ENCODE peak calls at places on chromosomes 6 and 20, in eight cellular contexts. J is ovary, B is fibroblast of lung, W is sigmoid colon, I is OCI-LY7, A is uterus, R is IMR-90, O is left ventricle myocardium inferior. N is an unnamed sample.
A peak's percentile ranks its signal among the peaks of the same experiment; 100 is the strongest.

GRCh38 chr20:35629432-35630145 is 14.0 kb downstream of the SPAG4 start:
- DNase-seq in J (no peak), B (no peak), W (no peak), I (no peak), A (no peak), R (no peak), O (no peak), N (no peak)

GRCh38 chr20:25220810-25221591 is 25.5 kb downstream of the ENTPD6 start:
- DNase-seq in J (no peak), B (no peak), W (no peak), I (no peak), A (no peak), R (no peak), O (peak; percentile 72), N (no peak)

GRCh38 chr20:13684566-13685222 is 46.0 kb upstream of the TASP1 start:
- DNase-seq in J (no peak), B (no peak), W (no peak), I (peak; percentile 3), A (no peak), R (no peak), O (no peak), N (peak; percentile 20)

GRCh38 chr20:62355527-62356142 is 11.5 kb downstream of the LAMA5 start:
- DNase-seq in J (peak; percentile 63), B (no peak), W (peak; percentile 88), I (no peak), A (peak; percentile 71), R (no peak), O (peak; percentile 73), N (peak; percentile 66)

GRCh38 chr6:3379482-3380060 is 77.3 kb downstream of the SLC22A23 start:
- DNase-seq in J (no peak), B (peak; percentile 17), W (peak; percentile 25), I (no peak), A (no peak), R (peak; percentile 32), O (no peak), N (no peak)

GRCh38 chr6:69285054-69285453 is 511.8 kb downstream of the LMBRD1 start:
- DNase-seq in J (no peak), B (no peak), W (no peak), I (no peak), A (no peak), R (no peak), O (no peak), N (no peak)

GRCh38 chr6:130829333-130829910 is 2.2 kb downstream of the SMLR1 start:
- DNase-seq in J (no peak), B (no peak), W (no peak), I (no peak), A (no peak), R (no peak), O (no peak), N (no peak)

GRCh38 chr20:2542361-2542760 is 6.0 kb downstream of the TMC2 start:
- DNase-seq in J (no peak), B (no peak), W (no peak), I (no peak), A (no peak), R (no peak), O (no peak), N (no peak)

GRCh38 chr6:155311076-155311475 is 3.2 kb downstream of the TFB1M start:
- DNase-seq in J (no peak), B (peak; percentile 27), W (no peak), I (no peak), A (no peak), R (peak; percentile 18), O (no peak), N (no peak)

GRCh38 chr6:149065658-149066556 is 251.6 kb upstream of the TAB2 start:
- DNase-seq in J (no peak), B (no peak), W (no peak), I (peak; percentile 74), A (no peak), R (no peak), O (no peak), N (no peak)

GRCh38 chr6:53302678-53303360 is 45.9 kb downstream of the ELOVL5 start:
- DNase-seq in J (no peak), B (peak; percentile 58), W (no peak), I (no peak), A (no peak), R (peak; percentile 82), O (no peak), N (peak; percentile 85)
- H3K4me3 ChIP-seq in J (no peak overlapping the region), B (peak overlapping the region; percentile 47), W (no peak overlapping the region), I (no peak overlapping the region), A (no peak overlapping the region), R (peak overlapping the region; percentile 3), O (peak overlapping the region; percentile 39), N (no peak overlapping the region)

DNA sequence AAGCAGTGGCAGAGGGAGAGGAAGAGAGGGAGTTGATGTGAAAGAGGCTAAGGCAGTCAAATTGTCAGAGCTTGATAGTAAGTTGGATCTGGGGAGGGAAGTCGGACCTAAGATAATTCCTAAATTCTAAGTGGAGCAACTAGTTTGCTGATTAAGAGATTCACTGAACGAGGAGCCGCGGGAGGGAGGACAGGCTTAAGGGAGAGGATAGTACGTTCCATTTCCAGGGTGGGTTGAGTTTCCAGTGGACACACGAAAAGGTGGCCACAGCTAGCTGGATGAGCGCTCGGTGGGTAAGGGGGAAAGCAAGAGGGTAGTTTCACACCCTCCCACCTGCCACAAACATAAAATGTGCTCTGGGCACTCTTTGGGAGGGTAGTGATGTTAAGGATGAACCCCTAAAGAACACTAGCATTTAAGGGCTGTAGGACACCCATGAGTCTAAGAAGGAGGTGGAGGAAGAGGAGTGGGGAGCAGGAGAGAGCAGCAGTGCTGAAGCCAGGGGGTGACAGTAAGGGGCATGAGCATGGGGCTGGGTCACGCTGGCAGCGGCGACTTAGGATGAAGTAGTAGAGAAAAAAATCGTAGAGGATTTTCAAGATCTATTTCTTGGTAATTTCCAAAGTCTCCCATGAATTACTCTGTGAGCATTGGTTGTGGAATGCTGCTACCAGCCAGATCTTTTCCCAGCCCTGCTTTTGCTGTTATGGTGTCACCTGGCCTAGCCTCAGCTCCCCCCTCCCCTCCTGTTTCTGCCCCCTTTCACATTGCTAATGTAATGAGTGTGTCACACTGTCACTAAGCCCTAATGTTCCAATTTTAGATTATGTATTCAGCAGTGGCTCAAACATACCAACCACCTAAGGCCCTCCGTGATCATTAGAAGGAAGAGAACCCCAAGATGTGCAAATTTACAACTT is 21.4 kb downstream of the ACTR5 start:
- DNase-seq in J (no peak), B (no peak), W (no peak), I (no peak), A (no peak), R (no peak), O (no peak), N (no peak)
- TF ChIP-seq CTCF in J (no peak), B (no peak), W (no peak), I (no peak), A (no peak), R (no peak), O (no peak), N (no peak)

GRCh38 chr6:35242906-35243305 is 16.6 kb upstream of the ZNF76 start:
- DNase-seq in J (no peak), B (no peak), W (no peak), I (no peak), A (no peak), R (no peak), O (no peak), N (no peak)
- H3K4me3 ChIP-seq in J (no peak overlapping the region), B (no peak overlapping the region), W (no peak overlapping the region), I (no peak overlapping the region), A (no peak overlapping the region), R (no peak overlapping the region), O (no peak overlapping the region), N (no peak overlapping the region)

DNA sequence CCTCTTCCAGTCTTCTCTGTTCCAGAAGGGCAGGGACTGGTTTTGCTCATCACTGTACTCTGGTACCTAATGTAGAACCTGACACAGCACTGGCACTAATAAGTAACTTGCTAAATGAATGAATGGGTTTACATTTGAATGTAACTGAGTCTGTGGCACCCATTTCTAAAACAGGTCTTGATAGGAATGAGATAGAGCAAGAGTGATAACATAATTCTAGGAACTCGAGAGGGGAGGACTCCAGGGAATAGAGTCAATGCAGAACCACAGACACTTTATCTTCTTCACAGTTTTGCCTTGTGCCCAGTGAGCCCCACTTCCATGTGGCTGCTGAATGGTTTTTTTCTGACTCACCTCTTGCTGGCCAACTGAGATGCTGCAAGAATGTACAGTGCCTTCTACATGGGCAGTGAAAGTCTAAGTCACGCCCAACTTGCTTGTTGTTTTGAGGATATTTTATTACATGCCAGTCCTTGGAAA is 61.2 kb downstream of the TBC1D7 start:
- DNase-seq in J (no peak), B (no peak), W (no peak), I (no peak), A (no peak), R (no peak), O (no peak), N (peak; percentile 33)
- TF ChIP-seq CTCF in J (no peak), B (no peak), W (no peak), I (no peak), A (no peak), R (no peak), O (no peak), N (no peak)

GRCh38 chr20:15333170-15333569 is 995.8 kb upstream of the FLRT3 start:
- DNase-seq in J (no peak), B (no peak), W (no peak), I (no peak), A (no peak), R (no peak), O (no peak), N (no peak)
- H3K4me3 ChIP-seq in J (no peak overlapping the region), B (no peak overlapping the region), W (no peak overlapping the region), I (no peak overlapping the region), A (no peak overlapping the region), R (no peak overlapping the region), O (no peak overlapping the region), N (no peak overlapping the region)